ENCODE peak calls at places on chromosomes 11 and 22, in six cellular contexts. F is fibroblast of lung, B is AG10803, U is tibial nerve, J is adrenal gland, E is RWPE1. I is an unnamed sample.

GRCh38 chr22:39176067-39176621 is 23.7 kb upstream of the CBX7 start:
- DNase-seq in B (peak), F (peak), U (peak), J (peak), E (peak), I (peak)

GRCh38 chr11:67611704-67612587 is 5.2 kb downstream of the NDUFV1 start:
- DNase-seq in F (no peak), U (no peak), J (no peak), B (no peak), E (no peak), I (no peak)

GRCh38 chr22:22344430-22344829 is 99.8 kb downstream of the VPREB1 start:
- DNase-seq in U (no peak), J (no peak), F (no peak), E (no peak), B (no peak), I (no peak)

GRCh38 chr11:96097844-96098421 is 174.0 kb upstream of the MTMR2 start:
- DNase-seq in E (no peak), J (no peak), B (peak), U (no peak), F (peak), I (no peak)

GRCh38 chr11:46554205-46555162 is 39.3 kb downstream of the AMBRA1 start:
- DNase-seq in F (peak), B (peak), E (peak), J (peak), U (no peak), I (no peak)

GRCh38 chr22:22684605-22685561 is 40.5 kb downstream of the GGTLC2 start:
- DNase-seq in B (peak), F (peak), J (no peak), U (no peak), E (no peak), I (no peak)

GRCh38 chr11:17631702-17632365 is 84.8 kb downstream of the OTOG start:
- DNase-seq in B (no peak), J (no peak), E (no peak), U (no peak), F (no peak), I (no peak)

GRCh38 chr11:42179211-42179610 is 719.8 kb upstream of the LRRC4C start:
- DNase-seq in J (no peak), U (no peak), E (no peak), F (no peak), B (no peak), I (no peak)

GRCh38 chr11:97428247-97428646 is 1038.4 kb downstream of the JRKL start:
- DNase-seq in U (no peak), B (no peak), E (no peak), F (no peak), J (no peak), I (no peak)

GRCh38 chr22:33806191-33806590 is 114.1 kb downstream of the LARGE1 start:
- DNase-seq in E (no peak), F (no peak), B (peak), U (no peak), J (no peak), I (no peak)

GRCh38 chr22:36332623-36333331 is 55.0 kb downstream of the MYH9 start:
- DNase-seq in U (no peak), B (peak), J (no peak), E (peak), F (peak), I (no peak)

GRCh38 chr11:96168623-96169022 is 174.4 kb downstream of the MAML2 start:
- DNase-seq in E (peak), J (peak), U (no peak), F (peak), B (peak), I (no peak)

GRCh38 chr11:26088391-26088790 is 243.5 kb upstream of the ANO3 start:
- DNase-seq in F (peak), U (no peak), J (no peak), B (peak), E (peak), I (no peak)

GRCh38 chr22:44734801-44735517 is 17.4 kb upstream of the ARHGAP8 start:
- DNase-seq in U (no peak), J (no peak), E (no peak), F (no peak), B (no peak), I (no peak)

GRCh38 chr11:64787526-64788320 is 9.4 kb upstream of the SF1 start:
- DNase-seq in B (peak), F (peak), U (no peak), J (peak), E (peak), I (peak)

GRCh38 chr11:83070044-83070877 is 1.4 kb downstream of the RAB30 start:
- DNase-seq in U (no peak), B (peak), F (peak), J (peak), E (peak), I (no peak)

GRCh38 chr11:10693509-10694071 is at the start of gene IRAG1:
- DNase-seq in J (no peak), B (peak), E (no peak), F (peak), U (peak), I (no peak)

GRCh38 chr11:9347100-9347499 is 32.7 kb upstream of the TMEM41B start:
- DNase-seq in E (no peak), J (no peak), F (peak), U (no peak), B (no peak), I (no peak)

GRCh38 chr11:46513934-46514342 is 79.9 kb downstream of the AMBRA1 start:
- DNase-seq in B (peak), F (peak), E (peak), U (no peak), J (peak), I (no peak)

GRCh38 chr11:41786087-41786486 is 326.6 kb upstream of the LRRC4C start:
- DNase-seq in F (peak), U (no peak), B (peak), J (no peak), E (no peak), I (no peak)

GRCh38 chr11:2517386-2518064 is 72.7 kb downstream of the KCNQ1 start:
- DNase-seq in F (no peak), U (peak), J (no peak), E (no peak), B (no peak), I (no peak)

GRCh38 chr22:21587803-21588611 is 20.5 kb downstream of the UBE2L3 start:
- DNase-seq in J (no peak), F (peak), E (no peak), U (no peak), B (peak), I (no peak)

GRCh38 chr11:65574147-65574962 is 1.5 kb upstream of the EHBP1L1 start:
- DNase-seq in B (peak), E (peak), J (peak), F (peak), U (peak), I (no peak)

GRCh38 chr11:18192988-18193387 is 20.4 kb downstream of the MRGPRX4 start:
- DNase-seq in F (no peak), E (peak), J (no peak), U (no peak), B (no peak), I (no peak)

GRCh38 chr11:73193251-73194033 is 24.6 kb upstream of the P2RY2 start:
- DNase-seq in E (no peak), J (peak), U (no peak), B (no peak), F (no peak), I (peak)

GRCh38 chr22:39144101-39144815 is 8.2 kb downstream of the CBX7 start:
- DNase-seq in J (peak), U (no peak), E (no peak), F (peak), B (peak), I (peak)

GRCh38 chr11:66068923-66069714 is 953 bp upstream of the PACS1 start:
- DNase-seq in F (peak), J (peak), U (no peak), B (peak), E (no peak), I (no peak)

GRCh38 chr22:49502126-49502826 is 325.4 kb downstream of the BRD1 start:
- DNase-seq in E (no peak), U (no peak), F (peak), J (no peak), B (no peak), I (no peak)

GRCh38 chr11:121154473-121154872 is 53.4 kb downstream of the TECTA start:
- DNase-seq in E (no peak), U (no peak), J (no peak), F (no peak), B (no peak), I (no peak)

GRCh38 chr11:121152764-121153163 is 51.7 kb downstream of the TECTA start:
- DNase-seq in F (no peak), J (no peak), B (no peak), U (no peak), E (no peak), I (no peak)

GRCh38 chr11:121157756-121158155 is 56.7 kb downstream of the TECTA start:
- DNase-seq in B (no peak), E (no peak), J (no peak), U (no peak), F (no peak), I (no peak)

DNA sequence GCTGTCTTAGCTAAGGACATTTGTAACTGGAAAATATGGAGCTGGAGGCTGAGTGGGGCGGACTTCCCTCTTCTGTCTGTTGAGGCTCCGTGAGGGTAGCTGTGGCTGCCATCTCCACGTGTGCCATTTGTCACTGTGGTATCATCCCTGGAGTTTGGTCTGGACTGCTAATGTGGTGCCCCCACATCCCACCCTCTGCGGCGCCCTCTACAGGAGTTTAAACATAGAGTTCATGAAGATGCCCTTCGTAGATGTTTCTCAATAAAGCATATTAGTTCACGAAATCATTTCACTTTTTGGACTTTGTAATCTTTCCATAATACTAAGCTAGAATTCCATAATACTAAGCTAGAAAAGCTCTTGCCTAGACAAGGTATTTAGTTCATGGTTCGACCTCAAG is 52.4 kb downstream of the TECTA start:
- DNase-seq in E (no peak), J (no peak), B (no peak), U (no peak), F (no peak), I (no peak)
- TF ChIP-seq CTCF in E (no peak), J (no peak), B (no peak), U (no peak), F (no peak), I (no peak)

GRCh38 chr11:27848423-27848822 is 148.2 kb upstream of the BDNF start:
- DNase-seq in B (no peak), F (no peak), U (no peak), J (no peak), E (no peak), I (no peak)
- TF ChIP-seq CTCF in B (no peak), F (no peak), U (no peak), J (no peak), E (no peak), I (no peak)

GRCh38 chr11:78080084-78080817 is 589 bp upstream of the NDUFC2 start:
- DNase-seq in E (no peak), B (no peak), J (no peak), F (no peak), U (no peak), I (no peak)
- TF ChIP-seq CTCF in E (no peak), B (no peak), J (no peak), F (no peak), U (no peak), I (no peak)

GRCh38 chr22:26502688-26503561 is 9.3 kb downstream of the TFIP11 start:
- DNase-seq in E (no peak), F (peak), J (peak), U (no peak), B (peak), I (no peak)
- TF ChIP-seq CTCF in E (peak), F (peak), J (peak), U (peak), B (peak), I (peak)

GRCh38 chr22:20128902-20129746 is 2.5 kb upstream of the ZDHHC8 start:
- DNase-seq in J (peak), F (no peak), U (no peak), B (peak), E (no peak), I (no peak)
- TF ChIP-seq CTCF in J (peak), F (peak), U (peak), B (peak), E (peak), I (peak)

GRCh38 chr11:129374081-129374992 is 1.3 kb upstream of the BARX2 start:
- DNase-seq in U (no peak), B (no peak), E (no peak), J (no peak), F (no peak), I (no peak)

GRCh38 chr11:129374993-129375721 is 491 bp upstream of the BARX2 start:
- DNase-seq in F (peak), B (no peak), J (no peak), E (peak), U (no peak), I (no peak)

GRCh38 chr11:129377739-129378138 is 2.1 kb downstream of the BARX2 start:
- DNase-seq in F (no peak), J (no peak), U (no peak), B (no peak), E (no peak), I (no peak)

GRCh38 chr11:129376658-129377341 is 1.2 kb downstream of the BARX2 start:
- DNase-seq in F (no peak), U (no peak), J (no peak), B (no peak), E (no peak), I (no peak)

GRCh38 chr11:129375731-129376657 is at the start of gene BARX2:
- DNase-seq in E (peak), J (peak), U (no peak), F (peak), B (peak), I (no peak)
- TF ChIP-seq CTCF in E (peak), J (peak), U (no peak), F (peak), B (peak), I (peak)

GRCh38 chr11:13970986-13971385 is 8.5 kb downstream of the SPON1 start:
- DNase-seq in J (no peak), B (no peak), U (no peak), E (peak), F (no peak), I (no peak)
- TF ChIP-seq CTCF in J (no peak), B (peak), U (no peak), E (no peak), F (peak), I (peak)

GRCh38 chr11:76714493-76714892 is 43.9 kb upstream of the LRRC32 start:
- DNase-seq in J (no peak), B (no peak), F (no peak), E (no peak), U (no peak), I (no peak)
- TF ChIP-seq CTCF in J (no peak), B (no peak), F (no peak), E (no peak), U (no peak), I (no peak)

I was measured in chondrocyte.